ENCODE peak calls at places on chromosomes 5 and 9, in ten cellular contexts. One of them, this sample, is unnamed.

GRCh38 chr9:79014929-79015699 is 556.7 kb upstream of the TLE4 start:
- DNase-seq in suprapubic skin: no peak
- DNase-seq in H1: no peak
- DNase-seq in ovary: no peak
- DNase-seq in A549: no peak
- DNase-seq in upper lobe of left lung: no peak
- DNase-seq in K562: no peak
- DNase-seq in sigmoid colon: no peak
- DNase-seq in transverse colon: no peak
- DNase-seq in SK-N-SH: no peak
- DNase-seq in this sample: no peak

GRCh38 chr9:19641046-19641445 is 147.8 kb downstream of the SLC24A2 start:
- DNase-seq in transverse colon: no peak
- DNase-seq in suprapubic skin: no peak
- DNase-seq in ovary: no peak
- DNase-seq in K562: no peak
- DNase-seq in H1: no peak
- DNase-seq in sigmoid colon: no peak
- DNase-seq in upper lobe of left lung: no peak
- DNase-seq in A549: no peak
- DNase-seq in SK-N-SH: no peak
- DNase-seq in this sample: no peak

GRCh38 chr9:36862206-36863145 is 171.6 kb downstream of the PAX5 start:
- DNase-seq in A549: peak; percentile 60
- DNase-seq in H1: peak; percentile 75
- DNase-seq in K562: peak; percentile 47
- DNase-seq in SK-N-SH: peak; percentile 80
- DNase-seq in sigmoid colon: no peak
- DNase-seq in upper lobe of left lung: peak; percentile 5
- DNase-seq in ovary: peak; percentile 43
- DNase-seq in suprapubic skin: no peak
- DNase-seq in transverse colon: peak; percentile 46
- DNase-seq in this sample: peak; percentile 15

GRCh38 chr9:136941231-136942111 is 3.1 kb downstream of the FBXW5 start:
- DNase-seq in suprapubic skin: peak; percentile 62
- DNase-seq in K562: no peak
- DNase-seq in sigmoid colon: no peak
- DNase-seq in ovary: peak; percentile 49
- DNase-seq in H1: no peak
- DNase-seq in transverse colon: no peak
- DNase-seq in A549: no peak
- DNase-seq in SK-N-SH: no peak
- DNase-seq in upper lobe of left lung: peak; percentile 85
- DNase-seq in this sample: no peak

GRCh38 chr9:18438951-18439350 is 35.0 kb upstream of the ADAMTSL1 start:
- DNase-seq in transverse colon: no peak
- DNase-seq in suprapubic skin: no peak
- DNase-seq in K562: no peak
- DNase-seq in ovary: no peak
- DNase-seq in upper lobe of left lung: no peak
- DNase-seq in sigmoid colon: no peak
- DNase-seq in H1: no peak
- DNase-seq in A549: no peak
- DNase-seq in SK-N-SH: no peak
- DNase-seq in this sample: no peak

GRCh38 chr5:119453045-119453383 is 717 bp downstream of the HSD17B4 start:
- DNase-seq in H1: no peak
- DNase-seq in sigmoid colon: no peak
- DNase-seq in K562: peak; percentile 25
- DNase-seq in suprapubic skin: no peak
- DNase-seq in ovary: no peak
- DNase-seq in transverse colon: peak; percentile 36
- DNase-seq in upper lobe of left lung: no peak
- DNase-seq in SK-N-SH: peak; percentile 36
- DNase-seq in A549: peak; percentile 14
- DNase-seq in this sample: no peak

GRCh38 chr5:68658810-68659372 is 434.9 kb upstream of the SLC30A5 start:
- DNase-seq in transverse colon: no peak
- DNase-seq in ovary: no peak
- DNase-seq in A549: no peak
- DNase-seq in SK-N-SH: no peak
- DNase-seq in upper lobe of left lung: no peak
- DNase-seq in K562: no peak
- DNase-seq in sigmoid colon: no peak
- DNase-seq in H1: no peak
- DNase-seq in suprapubic skin: no peak
- DNase-seq in this sample: no peak

GRCh38 chr5:18811616-18812015 is 1176.4 kb downstream of the CDH18 start:
- DNase-seq in K562: no peak
- DNase-seq in upper lobe of left lung: no peak
- DNase-seq in sigmoid colon: no peak
- DNase-seq in H1: no peak
- DNase-seq in A549: no peak
- DNase-seq in transverse colon: no peak
- DNase-seq in suprapubic skin: no peak
- DNase-seq in ovary: no peak
- DNase-seq in SK-N-SH: no peak
- DNase-seq in this sample: no peak

GRCh38 chr5:6937675-6938074 is 224.4 kb downstream of the TENT4A start:
- DNase-seq in K562: no peak
- DNase-seq in upper lobe of left lung: no peak
- DNase-seq in H1: no peak
- DNase-seq in A549: no peak
- DNase-seq in sigmoid colon: no peak
- DNase-seq in suprapubic skin: no peak
- DNase-seq in ovary: no peak
- DNase-seq in transverse colon: no peak
- DNase-seq in SK-N-SH: no peak
- DNase-seq in this sample: no peak

GRCh38 chr5:157668356-157668755 is 3.0 kb upstream of the C5orf52 start:
- DNase-seq in transverse colon: no peak
- DNase-seq in ovary: no peak
- DNase-seq in K562: no peak
- DNase-seq in SK-N-SH: no peak
- DNase-seq in sigmoid colon: no peak
- DNase-seq in A549: no peak
- DNase-seq in upper lobe of left lung: no peak
- DNase-seq in H1: no peak
- DNase-seq in suprapubic skin: no peak
- DNase-seq in this sample: no peak

GRCh38 chr5:157672976-157673375 is 1.6 kb downstream of the C5orf52 start:
- DNase-seq in transverse colon: no peak
- DNase-seq in H1: no peak
- DNase-seq in K562: no peak
- DNase-seq in ovary: no peak
- DNase-seq in SK-N-SH: no peak
- DNase-seq in sigmoid colon: no peak
- DNase-seq in suprapubic skin: no peak
- DNase-seq in upper lobe of left lung: no peak
- DNase-seq in A549: no peak
- DNase-seq in this sample: no peak

GRCh38 chr5:157670662-157671591 is at the start of gene C5orf52:
- DNase-seq in suprapubic skin: peak; percentile 62
- DNase-seq in A549: peak; percentile 18
- DNase-seq in upper lobe of left lung: peak; percentile 86
- DNase-seq in ovary: peak; percentile 60
- DNase-seq in transverse colon: peak; percentile 82
- DNase-seq in H1: no peak
- DNase-seq in SK-N-SH: peak; percentile 78
- DNase-seq in sigmoid colon: peak; percentile 81
- DNase-seq in K562: no peak
- DNase-seq in this sample: no peak

GRCh38 chr5:157669701-157670097 is 1.6 kb upstream of the C5orf52 start:
- DNase-seq in K562: no peak
- DNase-seq in sigmoid colon: no peak
- DNase-seq in A549: no peak
- DNase-seq in ovary: no peak
- DNase-seq in SK-N-SH: no peak
- DNase-seq in H1: no peak
- DNase-seq in upper lobe of left lung: no peak
- DNase-seq in suprapubic skin: no peak
- DNase-seq in transverse colon: no peak
- DNase-seq in this sample: no peak

GRCh38 chr5:157671592-157672330 is 428 bp downstream of the C5orf52 start:
- DNase-seq in SK-N-SH: no peak
- DNase-seq in A549: no peak
- DNase-seq in sigmoid colon: no peak
- DNase-seq in suprapubic skin: no peak
- DNase-seq in upper lobe of left lung: no peak
- DNase-seq in transverse colon: no peak
- DNase-seq in H1: no peak
- DNase-seq in K562: no peak
- DNase-seq in ovary: no peak
- DNase-seq in this sample: no peak
- TF ChIP-seq EP300 in SK-N-SH: no peak
- TF ChIP-seq EP300 in A549: no peak
- TF ChIP-seq EP300 in sigmoid colon: no peak
- TF ChIP-seq EP300 in suprapubic skin: no peak
- TF ChIP-seq EP300 in upper lobe of left lung: no peak
- TF ChIP-seq EP300 in transverse colon: no peak
- TF ChIP-seq EP300 in H1: no peak
- TF ChIP-seq EP300 in K562: no peak
- TF ChIP-seq EP300 in ovary: no peak
- TF ChIP-seq EP300 in this sample: no peak

DNA sequence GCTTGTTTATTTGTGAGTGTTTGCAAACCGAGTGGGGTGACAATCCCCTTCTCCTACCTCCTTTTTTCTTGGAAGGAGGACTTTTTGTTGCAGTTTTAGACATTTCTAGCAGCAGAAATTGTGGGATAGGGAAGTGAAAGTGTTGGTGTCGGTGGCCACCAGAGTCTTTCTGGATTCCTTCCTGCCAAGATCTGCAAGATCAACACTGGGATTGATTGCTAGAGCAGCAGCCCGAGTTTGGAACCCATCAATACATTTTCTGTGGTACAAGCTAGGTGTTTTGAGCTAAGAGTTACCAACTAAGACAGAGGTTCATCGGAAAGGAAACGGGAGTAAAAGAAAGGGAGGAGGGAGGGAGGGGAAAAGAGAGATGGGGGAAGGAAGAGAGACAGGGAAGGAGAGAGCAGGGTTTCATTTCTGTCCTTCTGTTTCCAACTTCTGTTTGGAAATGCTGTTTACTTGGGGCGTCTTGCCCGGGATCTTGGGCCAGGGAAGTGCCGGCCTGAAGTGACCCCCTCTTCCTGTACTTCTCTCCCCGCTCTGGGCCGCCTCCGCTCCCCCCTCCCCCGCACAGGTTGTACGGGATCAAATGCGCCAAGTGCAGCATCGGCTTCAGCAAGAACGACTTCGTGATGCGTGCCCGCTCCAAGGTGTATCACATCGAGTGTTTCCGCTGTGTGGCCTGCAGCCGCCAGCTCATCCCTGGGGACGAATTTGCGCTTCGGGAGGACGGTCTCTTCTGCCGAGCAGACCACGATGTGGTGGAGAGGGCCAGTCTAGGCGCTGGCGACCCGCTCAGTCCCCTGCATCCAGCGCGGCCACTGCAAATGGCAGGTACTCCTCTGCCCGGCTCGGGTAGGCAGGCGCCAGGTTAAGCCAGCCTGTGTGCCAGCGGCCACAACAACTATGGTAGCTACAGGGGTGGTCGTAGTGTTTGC is 3.9 kb downstream of the ISL1 start:
- DNase-seq in A549: no peak
- DNase-seq in SK-N-SH: peak; percentile 33
- DNase-seq in sigmoid colon: peak; percentile 68
- DNase-seq in upper lobe of left lung: peak; percentile 66
- DNase-seq in ovary: no peak
- DNase-seq in H1: peak; percentile 74
- DNase-seq in transverse colon: no peak
- DNase-seq in suprapubic skin: no peak
- DNase-seq in K562: no peak
- DNase-seq in this sample: no peak
- H3K4me1 ChIP-seq in A549: no peaks in the 10 kb centered on the region
- H3K4me1 ChIP-seq in SK-N-SH: peaks cover 3% of the 10 kb centered on the region
- H3K4me1 ChIP-seq in sigmoid colon: peaks cover 26% of the 10 kb centered on the region
- H3K4me1 ChIP-seq in upper lobe of left lung: peaks cover 29% of the 10 kb centered on the region
- H3K4me1 ChIP-seq in ovary: peaks cover 6% of the 10 kb centered on the region
- H3K4me1 ChIP-seq in H1: peaks cover 43% of the 10 kb centered on the region
- H3K4me1 ChIP-seq in transverse colon: no peaks in the 10 kb centered on the region
- H3K4me1 ChIP-seq in suprapubic skin: peaks cover 48% of the 10 kb centered on the region
- H3K4me1 ChIP-seq in K562: peaks cover 9% of the 10 kb centered on the region
- H3K4me1 ChIP-seq in this sample: peaks cover 19% of the 10 kb centered on the region

GRCh38 chr9:128805661-128806060 is 12.6 kb upstream of the ENDOG start:
- DNase-seq in transverse colon: no peak
- DNase-seq in K562: no peak
- DNase-seq in H1: no peak
- DNase-seq in A549: no peak
- DNase-seq in SK-N-SH: no peak
- DNase-seq in sigmoid colon: no peak
- DNase-seq in ovary: no peak
- DNase-seq in suprapubic skin: no peak
- DNase-seq in upper lobe of left lung: no peak
- DNase-seq in this sample: no peak
- TF ChIP-seq EP300 in transverse colon: no peak
- TF ChIP-seq EP300 in K562: no peak
- TF ChIP-seq EP300 in H1: no peak
- TF ChIP-seq EP300 in A549: no peak
- TF ChIP-seq EP300 in SK-N-SH: no peak
- TF ChIP-seq EP300 in sigmoid colon: no peak
- TF ChIP-seq EP300 in ovary: no peak
- TF ChIP-seq EP300 in suprapubic skin: no peak
- TF ChIP-seq EP300 in upper lobe of left lung: no peak
- TF ChIP-seq EP300 in this sample: no peak

GRCh38 chr9:76616780-76617179 is 147.5 kb upstream of the PCA3 start:
- DNase-seq in K562: no peak
- DNase-seq in transverse colon: no peak
- DNase-seq in H1: no peak
- DNase-seq in ovary: no peak
- DNase-seq in A549: no peak
- DNase-seq in upper lobe of left lung: no peak
- DNase-seq in suprapubic skin: no peak
- DNase-seq in SK-N-SH: no peak
- DNase-seq in sigmoid colon: no peak
- DNase-seq in this sample: no peak

GRCh38 chr9:76615149-76615548 is 149.1 kb upstream of the PCA3 start:
- DNase-seq in A549: no peak
- DNase-seq in transverse colon: peak; percentile 46
- DNase-seq in suprapubic skin: no peak
- DNase-seq in upper lobe of left lung: no peak
- DNase-seq in H1: no peak
- DNase-seq in sigmoid colon: no peak
- DNase-seq in SK-N-SH: no peak
- DNase-seq in K562: no peak
- DNase-seq in ovary: no peak
- DNase-seq in this sample: no peak

GRCh38 chr9:76617510-76618194 is 146.6 kb upstream of the PCA3 start:
- DNase-seq in upper lobe of left lung: no peak
- DNase-seq in sigmoid colon: no peak
- DNase-seq in K562: no peak
- DNase-seq in transverse colon: no peak
- DNase-seq in H1: no peak
- DNase-seq in suprapubic skin: no peak
- DNase-seq in SK-N-SH: no peak
- DNase-seq in ovary: no peak
- DNase-seq in A549: no peak
- DNase-seq in this sample: no peak

GRCh38 chr9:76613150-76613781 is 151.0 kb upstream of the PCA3 start:
- DNase-seq in K562: no peak
- DNase-seq in sigmoid colon: no peak
- DNase-seq in H1: no peak
- DNase-seq in ovary: no peak
- DNase-seq in suprapubic skin: no peak
- DNase-seq in transverse colon: no peak
- DNase-seq in A549: no peak
- DNase-seq in SK-N-SH: no peak
- DNase-seq in upper lobe of left lung: no peak
- DNase-seq in this sample: no peak

GRCh38 chr9:76613980-76614379 is 150.3 kb upstream of the PCA3 start:
- DNase-seq in SK-N-SH: no peak
- DNase-seq in suprapubic skin: no peak
- DNase-seq in A549: no peak
- DNase-seq in sigmoid colon: no peak
- DNase-seq in upper lobe of left lung: no peak
- DNase-seq in ovary: no peak
- DNase-seq in K562: no peak
- DNase-seq in transverse colon: no peak
- DNase-seq in H1: no peak
- DNase-seq in this sample: no peak
- H3K4me1 ChIP-seq in SK-N-SH: no peaks in the 10 kb centered on the region
- H3K4me1 ChIP-seq in suprapubic skin: peaks cover 16% of the 10 kb centered on the region
- H3K4me1 ChIP-seq in A549: no peaks in the 10 kb centered on the region
- H3K4me1 ChIP-seq in sigmoid colon: peaks cover 15% of the 10 kb centered on the region
- H3K4me1 ChIP-seq in upper lobe of left lung: peaks cover 3% of the 10 kb centered on the region
- H3K4me1 ChIP-seq in ovary: no peaks in the 10 kb centered on the region
- H3K4me1 ChIP-seq in K562: no peaks in the 10 kb centered on the region
- H3K4me1 ChIP-seq in transverse colon: no peaks in the 10 kb centered on the region
- H3K4me1 ChIP-seq in H1: no peaks in the 10 kb centered on the region
- H3K4me1 ChIP-seq in this sample: no peaks in the 10 kb centered on the region